ENCODE peak calls at places on chromosomes 1 and 21, in six cellular contexts. One of them, this sample, is unnamed.

GRCh38 chr1:3668585-3669300 is 16.4 kb downstream of the TP73 start:
- ATAC-seq in upper lobe of left lung: peak; percentile 75
- ATAC-seq in A549: peak; percentile 58
- ATAC-seq in HepG2: peak; percentile 93
- ATAC-seq in K562: peak; percentile 84
- ATAC-seq in GM12878: no peak
- ATAC-seq in this sample: peak; percentile 42

GRCh38 chr1:170562644-170563338 is 30.8 kb downstream of the GORAB start:
- ATAC-seq in upper lobe of left lung: peak; percentile 87
- ATAC-seq in A549: no peak
- ATAC-seq in HepG2: peak; percentile 53
- ATAC-seq in K562: peak; percentile 68
- ATAC-seq in GM12878: peak; percentile 83
- ATAC-seq in this sample: peak; percentile 89

GRCh38 chr21:42384184-42384583 is 11.7 kb downstream of the TMPRSS3 start:
- ATAC-seq in upper lobe of left lung: no peak
- ATAC-seq in A549: no peak
- ATAC-seq in HepG2: no peak
- ATAC-seq in K562: peak; percentile 23
- ATAC-seq in GM12878: no peak
- ATAC-seq in this sample: no peak

GRCh38 chr1:244047739-244048565 is 3.1 kb upstream of the ZBTB18 start:
- ATAC-seq in upper lobe of left lung: peak; percentile 96
- ATAC-seq in A549: peak; percentile 93
- ATAC-seq in HepG2: peak; percentile 95
- ATAC-seq in K562: peak; percentile 98
- ATAC-seq in GM12878: peak; percentile 92
- ATAC-seq in this sample: peak; percentile 98

GRCh38 chr1:23276531-23276930 is 59.2 kb upstream of the HTR1D start:
- ATAC-seq in upper lobe of left lung: no peak
- ATAC-seq in A549: no peak
- ATAC-seq in HepG2: no peak
- ATAC-seq in K562: peak; percentile 63
- ATAC-seq in GM12878: no peak
- ATAC-seq in this sample: no peak

GRCh38 chr1:226425431-226426031 is 17.6 kb upstream of the PARP1 start:
- ATAC-seq in upper lobe of left lung: no peak
- ATAC-seq in A549: no peak
- ATAC-seq in HepG2: no peak
- ATAC-seq in K562: no peak
- ATAC-seq in GM12878: peak; percentile 79
- ATAC-seq in this sample: no peak

GRCh38 chr1:154962238-154962678 is 676 bp upstream of the PYGO2 start:
- ATAC-seq in upper lobe of left lung: peak; percentile 18
- ATAC-seq in A549: peak; percentile 12
- ATAC-seq in HepG2: peak; percentile 14
- ATAC-seq in K562: peak; percentile 49
- ATAC-seq in GM12878: peak; percentile 36
- ATAC-seq in this sample: peak; percentile 26

GRCh38 chr1:186481303-186481888 is 20.5 kb upstream of the PDC start:
- ATAC-seq in upper lobe of left lung: peak; percentile 53
- ATAC-seq in A549: no peak
- ATAC-seq in HepG2: no peak
- ATAC-seq in K562: no peak
- ATAC-seq in GM12878: no peak
- ATAC-seq in this sample: no peak

GRCh38 chr1:218299416-218299815 is 14.3 kb downstream of the RRP15 start:
- ATAC-seq in upper lobe of left lung: no peak
- ATAC-seq in A549: peak; percentile 77
- ATAC-seq in HepG2: peak; percentile 73
- ATAC-seq in K562: peak; percentile 76
- ATAC-seq in GM12878: peak; percentile 73
- ATAC-seq in this sample: no peak

DNA sequence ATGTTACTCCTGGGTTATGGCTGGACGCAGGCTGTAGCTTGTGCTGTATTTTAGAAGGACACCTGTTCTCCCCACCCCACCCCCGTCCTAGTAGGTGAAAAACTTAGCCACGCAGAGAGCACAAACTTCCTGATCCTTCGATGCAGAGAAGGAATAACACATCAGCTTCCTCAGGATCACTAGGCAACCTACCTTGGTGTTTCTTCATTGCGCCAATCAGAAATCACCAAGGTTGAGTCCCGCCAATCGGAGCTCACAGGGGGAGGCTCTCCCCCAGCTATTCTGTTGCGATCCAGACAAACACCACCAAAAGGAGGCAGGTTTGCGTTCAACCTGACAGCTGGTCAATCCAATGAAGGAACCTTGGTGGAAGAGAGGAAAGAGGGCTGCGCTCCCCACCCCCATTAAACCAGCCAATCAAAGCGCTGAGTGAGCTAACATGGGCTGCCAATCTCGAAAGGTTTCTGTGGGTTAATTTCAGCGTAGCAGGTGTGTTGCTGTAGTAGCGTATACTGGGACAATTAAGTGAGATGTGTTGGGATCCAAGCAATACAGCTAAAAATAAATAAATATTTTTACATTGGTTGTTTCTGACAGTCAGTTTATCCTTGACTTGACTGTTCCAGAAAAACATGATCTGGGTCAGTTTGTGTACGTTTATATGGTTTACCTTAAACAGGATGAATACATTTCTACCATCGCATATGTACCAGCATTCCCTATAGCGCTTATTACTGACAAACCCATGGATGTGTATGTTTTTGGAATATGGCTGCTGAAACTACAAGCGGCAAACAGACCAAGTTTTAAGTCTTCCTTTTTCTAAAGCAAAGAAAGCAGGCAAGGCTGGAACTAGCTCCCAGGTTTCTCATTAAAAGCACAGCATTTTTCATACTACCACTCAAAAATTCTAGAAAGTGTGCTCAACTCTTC is at the start of gene GOLPH3L:
- ATAC-seq in upper lobe of left lung: peak; percentile 100
- ATAC-seq in A549: peak; percentile 100
- ATAC-seq in HepG2: peak; percentile 100
- ATAC-seq in K562: peak; percentile 99
- ATAC-seq in GM12878: peak; percentile 100
- ATAC-seq in this sample: peak; percentile 100
- TF ChIP-seq EP300 in upper lobe of left lung: no peak
- TF ChIP-seq EP300 in A549: no peak
- TF ChIP-seq EP300 in HepG2: no peak
- TF ChIP-seq EP300 in K562: no peak
- TF ChIP-seq EP300 in GM12878: no peak
- TF ChIP-seq EP300 in this sample: no peak

GRCh38 chr1:235011064-235011598 is 117.5 kb downstream of the TOMM20 start:
- ATAC-seq in upper lobe of left lung: no peak
- ATAC-seq in A549: peak; percentile 12
- ATAC-seq in HepG2: no peak
- ATAC-seq in K562: no peak
- ATAC-seq in GM12878: peak; percentile 48
- ATAC-seq in this sample: no peak
- TF ChIP-seq POLR2A in upper lobe of left lung: no peak
- TF ChIP-seq POLR2A in A549: no peak
- TF ChIP-seq POLR2A in HepG2: no peak
- TF ChIP-seq POLR2A in K562: no peak
- TF ChIP-seq POLR2A in GM12878: peak; percentile 13
- TF ChIP-seq POLR2A in this sample: no peak

GRCh38 chr21:34704119-34704518 is 35.3 kb downstream of the CLIC6 start:
- ATAC-seq in upper lobe of left lung: peak; percentile 73
- ATAC-seq in A549: no peak
- ATAC-seq in HepG2: no peak
- ATAC-seq in K562: no peak
- ATAC-seq in GM12878: no peak
- ATAC-seq in this sample: peak; percentile 52
- TF ChIP-seq EP300 in upper lobe of left lung: no peak
- TF ChIP-seq EP300 in A549: no peak
- TF ChIP-seq EP300 in HepG2: no peak
- TF ChIP-seq EP300 in K562: no peak
- TF ChIP-seq EP300 in GM12878: no peak
- TF ChIP-seq EP300 in this sample: no peak

GRCh38 chr1:100557606-100557953 is 19.6 kb downstream of the GPR88 start:
- ATAC-seq in upper lobe of left lung: no peak
- ATAC-seq in A549: no peak
- ATAC-seq in HepG2: peak; percentile 83
- ATAC-seq in K562: no peak
- ATAC-seq in GM12878: no peak
- ATAC-seq in this sample: no peak

GRCh38 chr1:100552922-100553321 is 15.0 kb downstream of the GPR88 start:
- ATAC-seq in upper lobe of left lung: no peak
- ATAC-seq in A549: no peak
- ATAC-seq in HepG2: no peak
- ATAC-seq in K562: no peak
- ATAC-seq in GM12878: no peak
- ATAC-seq in this sample: no peak

GRCh38 chr1:100552031-100552430 is 14.1 kb downstream of the GPR88 start:
- ATAC-seq in upper lobe of left lung: no peak
- ATAC-seq in A549: no peak
- ATAC-seq in HepG2: no peak
- ATAC-seq in K562: no peak
- ATAC-seq in GM12878: no peak
- ATAC-seq in this sample: no peak

GRCh38 chr1:100556925-100557605 is 19.1 kb downstream of the GPR88 start:
- ATAC-seq in upper lobe of left lung: no peak
- ATAC-seq in A549: no peak
- ATAC-seq in HepG2: peak; percentile 69
- ATAC-seq in K562: no peak
- ATAC-seq in GM12878: no peak
- ATAC-seq in this sample: no peak

GRCh38 chr1:100556181-100556580 is 18.2 kb downstream of the GPR88 start:
- ATAC-seq in upper lobe of left lung: no peak
- ATAC-seq in A549: no peak
- ATAC-seq in HepG2: no peak
- ATAC-seq in K562: no peak
- ATAC-seq in GM12878: no peak
- ATAC-seq in this sample: no peak
- TF ChIP-seq POLR2A in upper lobe of left lung: no peak
- TF ChIP-seq POLR2A in A549: no peak
- TF ChIP-seq POLR2A in HepG2: no peak
- TF ChIP-seq POLR2A in K562: no peak
- TF ChIP-seq POLR2A in GM12878: no peak
- TF ChIP-seq POLR2A in this sample: no peak

GRCh38 chr21:38805282-38806152 is at the start of gene ETS2:
- ATAC-seq in upper lobe of left lung: peak; percentile 91
- ATAC-seq in A549: peak; percentile 81
- ATAC-seq in HepG2: peak; percentile 86
- ATAC-seq in K562: peak; percentile 89
- ATAC-seq in GM12878: peak; percentile 89
- ATAC-seq in this sample: peak; percentile 93
- TF ChIP-seq EP300 in upper lobe of left lung: peak; percentile 89
- TF ChIP-seq EP300 in A549: no peak
- TF ChIP-seq EP300 in HepG2: peak; percentile 56
- TF ChIP-seq EP300 in K562: no peak
- TF ChIP-seq EP300 in GM12878: no peak
- TF ChIP-seq EP300 in this sample: no peak

DNA sequence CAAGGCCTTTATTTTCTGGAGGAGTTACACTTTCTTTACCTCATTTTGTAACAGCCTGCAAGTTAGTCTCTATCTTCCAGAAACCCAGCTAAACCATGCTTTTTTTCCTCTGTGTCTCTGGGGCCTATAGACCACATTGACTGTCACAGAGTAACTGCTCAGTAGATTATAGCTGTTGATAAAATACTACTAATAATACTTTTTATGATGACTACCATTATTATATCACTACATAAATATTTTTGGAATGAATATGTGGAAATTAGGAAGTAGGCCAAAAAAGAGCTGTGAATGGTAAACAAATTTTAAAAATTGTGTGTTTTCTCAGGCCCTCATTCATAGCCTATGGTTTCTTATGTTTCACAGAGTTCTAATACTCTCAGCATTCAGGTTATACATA is 233.1 kb upstream of the USP24 start:
- ATAC-seq in upper lobe of left lung: no peak
- ATAC-seq in A549: no peak
- ATAC-seq in HepG2: no peak
- ATAC-seq in K562: no peak
- ATAC-seq in GM12878: no peak
- ATAC-seq in this sample: no peak
- TF ChIP-seq POLR2A in upper lobe of left lung: no peak
- TF ChIP-seq POLR2A in A549: no peak
- TF ChIP-seq POLR2A in HepG2: no peak
- TF ChIP-seq POLR2A in K562: no peak
- TF ChIP-seq POLR2A in GM12878: no peak
- TF ChIP-seq POLR2A in this sample: no peak

DNA sequence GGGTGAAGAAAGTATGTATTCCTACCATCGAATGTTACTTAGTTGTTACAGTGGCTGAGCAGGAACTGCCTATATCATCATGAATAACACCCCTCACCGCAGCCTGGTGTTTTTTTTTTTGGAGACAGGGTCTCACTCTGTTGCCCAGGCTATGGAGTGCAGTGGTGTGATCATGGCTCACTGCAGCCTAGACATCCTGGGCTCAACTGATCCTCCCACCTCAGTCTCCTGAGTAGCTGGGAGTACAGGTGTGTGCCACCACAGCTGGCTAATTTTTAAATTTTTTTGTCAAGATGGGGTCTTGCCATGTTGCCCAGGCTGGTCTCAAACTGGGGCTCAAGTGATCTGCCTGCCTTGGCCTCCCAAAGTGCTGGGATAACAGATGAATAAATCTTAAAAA is 7.3 kb downstream of the PATJ start:
- ATAC-seq in upper lobe of left lung: no peak
- ATAC-seq in A549: no peak
- ATAC-seq in HepG2: no peak
- ATAC-seq in K562: no peak
- ATAC-seq in GM12878: no peak
- ATAC-seq in this sample: no peak
- TF ChIP-seq EP300 in upper lobe of left lung: no peak
- TF ChIP-seq EP300 in A549: no peak
- TF ChIP-seq EP300 in HepG2: no peak
- TF ChIP-seq EP300 in K562: no peak
- TF ChIP-seq EP300 in GM12878: no peak
- TF ChIP-seq EP300 in this sample: no peak

GRCh38 chr1:179953974-179954493 is 576 bp upstream of the CEP350 start:
- ATAC-seq in upper lobe of left lung: peak; percentile 47
- ATAC-seq in A549: peak; percentile 67
- ATAC-seq in HepG2: peak; percentile 21
- ATAC-seq in K562: peak; percentile 4
- ATAC-seq in GM12878: peak; percentile 43
- ATAC-seq in this sample: peak; percentile 28
- TF ChIP-seq POLR2A in upper lobe of left lung: no peak
- TF ChIP-seq POLR2A in A549: no peak
- TF ChIP-seq POLR2A in HepG2: no peak
- TF ChIP-seq POLR2A in K562: no peak
- TF ChIP-seq POLR2A in GM12878: no peak
- TF ChIP-seq POLR2A in this sample: no peak

GRCh38 chr1:159779403-159779851 is 1.3 kb upstream of the DUSP23 start:
- ATAC-seq in upper lobe of left lung: no peak
- ATAC-seq in A549: no peak
- ATAC-seq in HepG2: no peak
- ATAC-seq in K562: no peak
- ATAC-seq in GM12878: no peak
- ATAC-seq in this sample: no peak
- TF ChIP-seq EP300 in upper lobe of left lung: peak; percentile 46
- TF ChIP-seq EP300 in A549: no peak
- TF ChIP-seq EP300 in HepG2: no peak
- TF ChIP-seq EP300 in K562: no peak
- TF ChIP-seq EP300 in GM12878: no peak
- TF ChIP-seq EP300 in this sample: no peak

GRCh38 chr1:54347955-54348699 is 58.1 kb downstream of the SSBP3 start:
- ATAC-seq in upper lobe of left lung: no peak
- ATAC-seq in A549: no peak
- ATAC-seq in HepG2: peak; percentile 98
- ATAC-seq in K562: no peak
- ATAC-seq in GM12878: no peak
- ATAC-seq in this sample: no peak
- TF ChIP-seq POLR2A in upper lobe of left lung: no peak
- TF ChIP-seq POLR2A in A549: no peak
- TF ChIP-seq POLR2A in HepG2: no peak
- TF ChIP-seq POLR2A in K562: no peak
- TF ChIP-seq POLR2A in GM12878: no peak
- TF ChIP-seq POLR2A in this sample: no peak